ENCODE peak calls at places on chromosome 1, in eight cellular contexts. T is spleen; P is CD4-positive, CD25-positive, alpha-beta regulatory T cell; Y is CD8-positive, alpha-beta memory T cell; F is pancreas; D is mucosa of descending colon; R is ovary; W is kidney. S is an unnamed sample.

GRCh38 chr1:17370618-17371017 is 1.4 kb upstream of the PADI6 start:
- DNase-seq in T (no peak), P (no peak), Y (no peak), F (no peak), D (no peak), R (no peak), W (no peak), S (peak; percentile 3)

GRCh38 chr1:79364896-79365295 is 358.4 kb upstream of the ADGRL4 start:
- DNase-seq in T (no peak), P (no peak), Y (no peak), F (no peak), D (no peak), R (no peak), W (no peak), S (no peak)

GRCh38 chr1:234531181-234532132 is 52.5 kb upstream of the TARBP1 start:
- DNase-seq in T (peak; percentile 74), P (no peak), Y (no peak), F (peak; percentile 81), D (peak; percentile 46), R (peak; percentile 73), W (peak; percentile 90), S (peak; percentile 84)

GRCh38 chr1:222547944-222548671 is at the start of gene HHIPL2:
- DNase-seq in T (no peak), P (no peak), Y (no peak), F (no peak), D (no peak), R (no peak), W (no peak), S (no peak)

GRCh38 chr1:243409284-243409683 is 153.4 kb downstream of the SDCCAG8 start:
- DNase-seq in T (no peak), P (no peak), Y (no peak), F (no peak), D (no peak), R (no peak), W (no peak), S (no peak)

GRCh38 chr1:2213576-2214505 is 14.3 kb upstream of the SKI start:
- DNase-seq in T (peak; percentile 78), P (no peak), Y (no peak), F (peak; percentile 55), D (peak; percentile 74), R (peak; percentile 92), W (peak; percentile 93), S (peak; percentile 90)

GRCh38 chr1:31592132-31592531 is 15.8 kb downstream of the TINAGL1 start:
- DNase-seq in T (no peak), P (no peak), Y (no peak), F (no peak), D (no peak), R (no peak), W (no peak), S (no peak)

GRCh38 chr1:48077860-48078259 is 80.7 kb upstream of the TRABD2B start:
- DNase-seq in T (no peak), P (no peak), Y (no peak), F (no peak), D (peak; percentile 24), R (no peak), W (no peak), S (no peak)

GRCh38 chr1:83932281-83932680 is 66.7 kb downstream of the TTLL7 start:
- DNase-seq in T (no peak), P (no peak), Y (no peak), F (no peak), D (no peak), R (no peak), W (no peak), S (no peak)

GRCh38 chr1:226884966-226885820 is 14.8 kb downstream of the PSEN2 start:
- DNase-seq in T (peak; percentile 75), P (no peak), Y (no peak), F (no peak), D (no peak), R (no peak), W (no peak), S (no peak)

GRCh38 chr1:116909511-116910378 is at the start of gene PTGFRN:
- DNase-seq in T (peak; percentile 77), P (no peak), Y (no peak), F (peak; percentile 89), D (peak; percentile 86), R (peak; percentile 75), W (peak; percentile 86), S (peak; percentile 91)
- H3K4me1 ChIP-seq in T (peaks cover 20% of the 10 kb centered on the region), P (peaks cover 11% of the 10 kb centered on the region), Y (peaks cover 6% of the 10 kb centered on the region), F (peaks cover 18% of the 10 kb centered on the region), D (peaks cover 7% of the 10 kb centered on the region), R (peaks cover 2% of the 10 kb centered on the region), W (peaks cover 5% of the 10 kb centered on the region), S (no peaks in the 10 kb centered on the region)

GRCh38 chr1:225425211-225425786 is 2.5 kb downstream of the LBR start:
- DNase-seq in T (no peak), P (no peak), Y (no peak), F (no peak), D (no peak), R (no peak), W (no peak), S (no peak)

GRCh38 chr1:225422033-225422605 is 5.7 kb downstream of the LBR start:
- DNase-seq in T (no peak), P (no peak), Y (no peak), F (no peak), D (no peak), R (no peak), W (no peak), S (no peak)

GRCh38 chr1:225424562-225425210 is 3.2 kb downstream of the LBR start:
- DNase-seq in T (no peak), P (no peak), Y (no peak), F (no peak), D (no peak), R (no peak), W (no peak), S (no peak)

GRCh38 chr1:225423518-225423855 is 4.4 kb downstream of the LBR start:
- DNase-seq in T (no peak), P (no peak), Y (no peak), F (no peak), D (no peak), R (no peak), W (no peak), S (no peak)

GRCh38 chr1:225422795-225423517 is 4.9 kb downstream of the LBR start:
- DNase-seq in T (no peak), P (no peak), Y (no peak), F (no peak), D (no peak), R (no peak), W (no peak), S (no peak)
- H3K4me1 ChIP-seq in T (peaks cover 65% of the 10 kb centered on the region), P (peaks cover 43% of the 10 kb centered on the region), Y (peaks cover 42% of the 10 kb centered on the region), F (peaks cover 32% of the 10 kb centered on the region), D (peaks cover 51% of the 10 kb centered on the region), R (peaks cover 10% of the 10 kb centered on the region), W (peaks cover 21% of the 10 kb centered on the region), S (peaks cover 9% of the 10 kb centered on the region)

DNA sequence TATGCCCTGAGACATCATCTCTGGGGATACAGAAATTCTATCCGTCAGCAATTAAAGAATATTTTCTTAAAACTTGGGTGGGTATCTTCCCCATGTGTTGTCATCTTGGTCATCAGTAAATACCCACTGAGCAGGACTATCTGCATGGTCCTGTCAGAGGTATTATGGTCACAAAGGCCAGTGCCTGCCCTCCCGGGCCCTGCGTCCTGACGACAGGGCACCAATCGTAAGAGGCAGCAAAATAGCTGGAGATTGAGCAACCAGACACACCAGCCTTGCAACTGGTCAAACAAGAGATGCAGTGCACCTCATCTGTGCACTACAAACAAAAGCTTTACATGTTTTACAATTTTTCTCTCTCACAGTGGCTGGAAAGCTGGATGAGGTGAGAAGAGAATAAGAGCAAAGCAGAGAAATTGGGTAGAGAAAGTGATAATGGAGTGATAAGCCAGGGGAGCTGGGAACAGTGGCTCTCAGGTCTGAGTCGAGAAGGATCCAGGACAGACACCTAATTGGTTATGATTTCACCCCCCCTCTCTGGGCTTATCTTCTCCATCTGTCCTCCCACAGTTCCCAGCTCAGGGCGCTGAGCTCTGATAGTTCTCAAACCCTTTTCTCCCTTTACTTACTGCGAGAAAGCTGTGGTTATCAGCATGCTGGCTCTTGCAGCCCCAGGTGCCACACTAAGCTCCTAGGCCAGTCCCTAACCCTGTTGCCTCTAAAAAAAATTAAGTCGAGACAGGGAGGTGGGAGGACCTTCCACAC is 8.8 kb upstream of the SRP9 start:
- DNase-seq in T (peak; percentile 20), P (no peak), Y (no peak), F (no peak), D (no peak), R (peak; percentile 6), W (no peak), S (no peak)
- H3K4me1 ChIP-seq in T (peaks cover 79% of the 10 kb centered on the region), P (no peaks in the 10 kb centered on the region), Y (no peaks in the 10 kb centered on the region), F (peaks cover 54% of the 10 kb centered on the region), D (peaks cover 13% of the 10 kb centered on the region), R (peaks cover 37% of the 10 kb centered on the region), W (peaks cover 27% of the 10 kb centered on the region), S (peaks cover 17% of the 10 kb centered on the region)

GRCh38 chr1:26998319-26999300 is 5.1 kb downstream of the TRNP1 start:
- DNase-seq in T (no peak), P (no peak), Y (no peak), F (no peak), D (no peak), R (no peak), W (no peak), S (no peak)

GRCh38 chr1:27000817-27001460 is 7.4 kb downstream of the TRNP1 start:
- DNase-seq in T (no peak), P (no peak), Y (no peak), F (no peak), D (no peak), R (no peak), W (no peak), S (no peak)

GRCh38 chr1:27001570-27002360 is 8.3 kb downstream of the TRNP1 start:
- DNase-seq in T (peak; percentile 89), P (no peak), Y (no peak), F (no peak), D (no peak), R (no peak), W (no peak), S (peak; percentile 62)

GRCh38 chr1:27000092-27000816 is 6.8 kb downstream of the TRNP1 start:
- DNase-seq in T (no peak), P (no peak), Y (no peak), F (no peak), D (no peak), R (no peak), W (no peak), S (no peak)

GRCh38 chr1:26999440-26999987 is 6.0 kb downstream of the TRNP1 start:
- DNase-seq in T (no peak), P (no peak), Y (no peak), F (no peak), D (no peak), R (peak; percentile 78), W (peak; percentile 91), S (peak; percentile 74)
- H3K4me1 ChIP-seq in T (peaks cover 66% of the 10 kb centered on the region), P (peaks cover 8% of the 10 kb centered on the region), Y (peaks cover 8% of the 10 kb centered on the region), F (peaks cover 19% of the 10 kb centered on the region), D (peaks cover 6% of the 10 kb centered on the region), R (peaks cover 14% of the 10 kb centered on the region), W (peaks cover 23% of the 10 kb centered on the region), S (peaks cover 20% of the 10 kb centered on the region)

DNA sequence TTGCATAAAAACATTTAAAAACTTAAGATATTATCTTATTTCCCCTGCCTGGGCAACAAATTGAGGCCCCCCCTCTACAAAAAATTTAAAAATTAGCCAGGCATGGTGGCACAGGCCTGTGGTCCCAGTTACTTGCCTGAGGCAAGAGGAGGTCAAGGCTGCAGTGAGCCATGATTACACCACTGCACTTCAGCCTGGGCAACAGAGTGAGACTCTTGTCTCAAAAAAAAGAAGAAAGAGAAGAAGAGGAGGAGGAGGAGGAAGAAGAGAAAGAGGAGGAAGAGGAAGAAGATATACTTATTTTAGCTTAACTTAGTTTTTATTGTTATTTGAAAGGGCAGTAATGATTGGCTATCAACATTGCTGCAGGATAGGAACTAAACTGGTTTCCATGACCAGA is 73.8 kb upstream of the IPO9 start:
- DNase-seq in T (no peak), P (no peak), Y (no peak), F (no peak), D (no peak), R (no peak), W (no peak), S (no peak)
- H3K4me1 ChIP-seq in T (peaks cover 24% of the 10 kb centered on the region), P (no peaks in the 10 kb centered on the region), Y (no peaks in the 10 kb centered on the region), F (no peaks in the 10 kb centered on the region), D (no peaks in the 10 kb centered on the region), R (peaks cover 3% of the 10 kb centered on the region), W (peaks cover 2% of the 10 kb centered on the region), S (peaks cover 9% of the 10 kb centered on the region)

S was measured in right cardiac atrium.